ENCODE peak calls at places on chromosomes 1 and 21, in four cellular contexts. T is K562, C is WTC11, R is GM12878. U is an unnamed sample.

GRCh38 chr1:157403608-157404007 is 148.7 kb downstream of the FCRL5 start:
- DNase-seq in T (no peak), C (no peak), R (no peak), U (no peak)

GRCh38 chr1:40058453-40059291 is 18.1 kb downstream of the CAP1 start:
- DNase-seq in T (peak; percentile 47), C (no peak), R (no peak), U (peak; percentile 78)

GRCh38 chr1:47672622-47673021 is 234.8 kb downstream of the FOXD2 start:
- DNase-seq in T (no peak), C (no peak), R (no peak), U (no peak)

GRCh38 chr1:51320967-51321923 is 9.1 kb downstream of the TTC39A start:
- DNase-seq in T (no peak), C (no peak), R (no peak), U (no peak)

GRCh38 chr21:41428311-41428710 is 2.3 kb downstream of the MX1 start:
- DNase-seq in T (no peak), C (no peak), R (no peak), U (no peak)

GRCh38 chr1:200437556-200438203 is 27.8 kb upstream of the ZNF281 start:
- DNase-seq in T (no peak), C (no peak), R (no peak), U (no peak)

GRCh38 chr1:40860706-40861226 is 1.4 kb downstream of the CITED4 start:
- DNase-seq in T (no peak), C (no peak), R (no peak), U (no peak)

GRCh38 chr1:46526013-46526688 is 25.3 kb downstream of the KNCN start:
- DNase-seq in T (no peak), C (no peak), R (no peak), U (no peak)

GRCh38 chr1:2941040-2941439 is 80.2 kb upstream of the ACTRT2 start:
- DNase-seq in T (no peak), C (no peak), R (no peak), U (no peak)

GRCh38 chr1:95022527-95022926 is 50.2 kb downstream of the ALG14 start:
- DNase-seq in T (no peak), C (no peak), R (no peak), U (no peak)

GRCh38 chr1:119367332-119368124 is 1.1 kb upstream of the HAO2 start:
- DNase-seq in T (peak; percentile 59), C (no peak), R (no peak), U (peak; percentile 53)

GRCh38 chr1:151859814-151860405 is 6.4 kb upstream of the THEM5 start:
- DNase-seq in T (no peak), C (no peak), R (no peak), U (no peak)

GRCh38 chr1:47326271-47326670 is 7.3 kb upstream of the CMPK1 start:
- DNase-seq in T (no peak), C (no peak), R (no peak), U (no peak)

GRCh38 chr1:113946668-113947387 is 17.7 kb downstream of the HIPK1 start:
- DNase-seq in T (peak; percentile 44), C (no peak), R (no peak), U (peak; percentile 43)

GRCh38 chr1:29237906-29238600 is 1.7 kb downstream of the PTPRU start:
- DNase-seq in T (no peak), C (peak; percentile 68), R (no peak), U (peak; percentile 34)

GRCh38 chr1:8962812-8963669 is 17.4 kb downstream of the CA6 start:
- DNase-seq in T (peak; percentile 81), C (peak; percentile 80), R (no peak), U (peak; percentile 71)

GRCh38 chr1:3403388-3404179 is 50.9 kb upstream of the ARHGEF16 start:
- DNase-seq in T (no peak), C (peak; percentile 71), R (no peak), U (peak; percentile 11)

GRCh38 chr1:93828437-93828756 is 50.6 kb downstream of the DNTTIP2 start:
- DNase-seq in T (no peak), C (no peak), R (no peak), U (no peak)

GRCh38 chr1:93824869-93825268 is 54.1 kb downstream of the DNTTIP2 start:
- DNase-seq in T (no peak), C (no peak), R (no peak), U (no peak)

GRCh38 chr1:93827633-93828436 is 51.2 kb downstream of the DNTTIP2 start:
- DNase-seq in T (no peak), C (no peak), R (no peak), U (peak; percentile 94)

GRCh38 chr1:93829061-93829460 is 49.9 kb downstream of the DNTTIP2 start:
- DNase-seq in T (no peak), C (no peak), R (no peak), U (no peak)

GRCh38 chr1:93827128-93827527 is 51.9 kb downstream of the DNTTIP2 start:
- DNase-seq in T (no peak), C (no peak), R (no peak), U (no peak)
- TF ChIP-seq CREB1 in T (no peak), C (no peak), R (no peak), U (no peak)

DNA sequence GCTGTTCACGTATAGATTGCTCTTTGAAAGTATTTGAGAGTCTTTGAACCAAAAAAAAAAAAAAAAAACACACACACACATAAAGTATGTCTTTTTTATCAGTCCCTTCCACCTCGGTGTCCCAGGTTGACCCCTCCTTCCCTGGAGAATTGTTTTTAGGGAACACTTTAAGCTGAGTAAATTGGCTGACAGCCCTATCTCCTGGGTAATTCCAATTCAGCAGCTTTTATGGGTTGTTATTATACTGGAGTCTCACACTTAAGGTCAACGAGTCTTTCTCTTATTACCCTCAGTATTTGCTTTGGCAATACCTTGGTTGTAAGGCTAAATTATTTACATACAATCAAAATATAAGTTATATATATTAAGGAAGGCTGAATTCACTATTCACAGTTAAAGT is 69.4 kb downstream of the SLC30A10 start:
- DNase-seq in T (no peak), C (no peak), R (no peak), U (no peak)
- TF ChIP-seq USF2 in T (no peak), C (no peak), R (no peak), U (no peak)

GRCh38 chr1:184143449-184143848 is 91.9 kb downstream of the TSEN15 start:
- DNase-seq in T (peak; percentile 15), C (no peak), R (no peak), U (no peak)
- TF ChIP-seq CBFB in T (no peak), C (no peak), R (no peak), U (no peak)

DNA sequence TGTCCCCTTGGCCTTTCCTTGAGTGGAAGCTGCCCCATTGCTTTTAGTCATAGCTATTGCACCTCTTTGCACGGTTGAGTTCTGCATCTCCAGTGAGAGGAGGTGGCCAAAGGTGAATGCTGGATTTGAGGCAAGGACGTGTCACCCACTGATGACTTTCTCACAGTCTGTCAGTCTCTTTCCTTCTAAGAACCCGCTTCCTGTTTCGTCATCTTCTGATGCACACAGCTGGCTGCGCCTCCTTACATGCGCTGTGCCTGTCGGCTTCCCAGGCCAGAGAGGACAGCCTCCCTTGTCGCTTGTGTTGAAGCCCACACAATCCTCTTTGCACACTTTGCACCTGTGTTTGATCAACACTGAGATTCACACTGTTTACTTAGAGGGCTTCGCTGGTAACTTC is 41.8 kb upstream of the PWP2 start:
- DNase-seq in T (no peak), C (no peak), R (no peak), U (no peak)
- TF ChIP-seq CREB1 in T (no peak), C (no peak), R (peak; percentile 91), U (no peak)

DNA sequence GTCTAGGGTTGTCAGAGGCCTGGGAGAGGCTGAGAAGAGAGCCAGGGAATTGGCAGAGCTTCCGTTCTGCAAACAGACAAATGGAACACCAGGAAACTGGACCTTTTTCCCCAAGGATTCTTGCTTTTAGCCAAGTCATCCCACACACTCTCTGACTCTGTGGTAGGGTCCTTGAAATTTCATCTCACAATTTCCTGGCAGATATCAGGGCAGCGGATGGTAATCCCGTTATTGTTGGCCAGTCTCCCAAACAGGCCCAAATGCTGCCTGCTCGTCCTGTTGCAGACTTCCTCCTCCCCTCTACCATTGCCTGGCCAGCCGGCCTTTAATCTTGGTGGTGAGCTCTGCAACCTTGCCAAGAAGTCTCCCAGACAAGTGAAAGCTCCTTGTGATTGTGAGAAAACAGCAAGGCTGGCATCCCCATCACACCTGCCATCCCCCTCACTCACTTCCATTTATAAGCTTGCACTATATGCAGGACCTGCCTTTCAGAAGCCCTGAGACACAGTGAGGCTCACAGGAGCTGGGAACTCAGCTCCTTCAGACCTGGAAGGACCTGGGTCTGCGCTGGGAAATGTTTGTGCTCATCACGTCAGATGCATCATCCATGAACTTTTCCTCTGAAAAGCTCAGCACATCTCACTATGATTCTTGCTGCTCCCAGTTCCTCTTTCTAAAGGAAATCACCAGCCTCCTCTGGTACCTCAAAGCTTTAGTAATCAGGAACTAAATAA is 13.6 kb upstream of the SRP9 start:
- DNase-seq in T (no peak), C (no peak), R (no peak), U (no peak)
- TF ChIP-seq USF2 in T (no peak), C (no peak), R (no peak), U (no peak)

DNA sequence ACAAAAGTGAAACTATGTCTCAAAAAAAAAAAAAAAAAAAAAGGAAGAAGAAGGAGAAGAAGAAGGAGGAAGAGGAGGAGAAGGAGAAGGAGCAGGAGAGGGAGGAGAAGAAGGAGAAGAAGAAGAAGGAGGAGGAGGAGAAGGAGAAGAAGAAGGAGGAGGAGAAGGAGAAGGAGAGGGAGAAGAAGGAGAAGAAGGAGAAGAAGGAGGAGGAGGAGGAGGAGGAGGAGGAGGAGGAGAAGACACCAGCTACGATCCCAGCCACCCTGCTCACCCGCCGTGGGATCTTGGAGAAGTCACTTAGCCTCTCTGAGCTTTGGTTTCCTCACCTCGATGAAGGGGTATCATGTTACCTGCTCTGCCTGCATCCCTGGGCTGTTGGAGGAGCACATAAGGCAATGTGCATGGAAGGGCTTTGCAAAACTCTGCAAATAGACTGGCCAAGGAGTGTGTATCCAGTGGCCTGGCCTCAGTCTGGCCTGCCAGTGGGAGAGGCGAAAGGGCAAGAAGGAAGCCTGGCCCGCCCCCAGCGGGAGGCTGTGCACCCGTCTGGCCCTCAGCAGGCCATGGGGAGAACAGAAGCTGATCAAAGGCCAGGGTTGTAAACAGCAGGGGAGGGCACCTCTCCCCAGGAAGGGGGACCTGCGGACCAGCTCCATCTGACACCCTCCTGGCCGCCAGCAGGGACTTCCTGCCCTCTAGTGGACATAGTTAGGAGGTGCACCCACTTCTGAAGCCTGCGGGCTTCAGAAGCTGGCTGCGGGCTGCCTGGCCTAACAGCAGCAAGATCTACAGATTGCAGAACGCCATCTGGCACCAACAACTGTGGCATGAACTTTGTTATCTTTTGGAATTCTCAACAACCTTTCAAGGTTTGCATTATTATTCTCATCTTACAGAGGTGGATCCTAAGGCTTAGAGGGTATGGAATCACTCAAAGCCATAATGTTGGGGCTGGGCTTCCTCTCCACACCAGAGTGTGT is 19.2 kb upstream of the CDK18 start:
- DNase-seq in T (peak; percentile 92), C (peak; percentile 81), R (no peak), U (peak; percentile 93)
- TF ChIP-seq CBFB in T (no peak), C (no peak), R (no peak), U (no peak)

DNA sequence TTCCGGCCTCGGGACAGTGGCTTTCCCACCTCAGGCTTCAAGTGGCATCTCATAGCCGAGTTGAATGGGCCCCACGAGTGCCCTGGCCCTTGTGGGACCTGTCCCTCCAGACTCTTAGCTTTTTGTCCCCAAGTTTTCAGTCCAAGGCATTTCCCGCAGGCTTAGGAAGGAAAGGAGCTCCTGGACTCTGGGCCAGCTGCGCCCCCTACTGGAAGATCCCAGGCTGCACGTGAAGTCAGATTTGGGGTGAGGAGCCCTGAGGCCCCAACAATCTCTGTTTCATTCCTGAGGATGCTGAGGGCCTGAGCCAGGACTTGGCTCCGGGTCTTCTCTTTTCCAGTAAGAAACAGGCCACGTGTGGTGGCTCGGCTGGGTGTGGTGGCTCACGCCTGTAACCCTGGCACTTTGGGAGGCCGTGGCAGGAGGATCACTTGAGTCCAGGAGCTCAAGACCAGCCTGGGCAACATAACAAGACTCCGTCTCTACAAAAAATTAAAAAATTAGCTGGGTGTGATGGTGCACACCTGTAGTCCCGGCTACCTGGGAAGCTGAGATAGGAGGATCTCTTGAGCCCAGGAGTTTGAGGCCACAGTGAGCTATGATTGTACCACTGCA is 67.4 kb downstream of the ARHGEF10L start:
- DNase-seq in T (peak; percentile 77), C (peak; percentile 88), R (no peak), U (peak; percentile 62)
- TF ChIP-seq CREB1 in T (no peak), C (no peak), R (no peak), U (no peak)

U was measured in HepG2.